ENCODE peak calls at places on chromosomes 1 and 21, in five cellular contexts. One of them, this sample, is unnamed.

GRCh38 chr1:179036844-179037465 is 11.3 kb downstream of the FAM20B start:
- DNase-seq in Peyer's patch: no peak
- DNase-seq in upper lobe of right lung: no peak
- DNase-seq in naive thymus-derived CD4-positive, alpha-beta T cell: peak; percentile 34
- DNase-seq in A549: no peak
- DNase-seq in this sample: no peak

GRCh38 chr1:109931189-109931672 is 20.6 kb downstream of the CSF1 start:
- DNase-seq in upper lobe of right lung: peak; percentile 86
- DNase-seq in A549: peak; percentile 80
- DNase-seq in naive thymus-derived CD4-positive, alpha-beta T cell: no peak
- DNase-seq in Peyer's patch: peak; percentile 72
- DNase-seq in this sample: no peak

GRCh38 chr1:20219991-20220390 is 33.7 kb upstream of the PLA2G2C start:
- DNase-seq in Peyer's patch: no peak
- DNase-seq in naive thymus-derived CD4-positive, alpha-beta T cell: no peak
- DNase-seq in A549: no peak
- DNase-seq in upper lobe of right lung: no peak
- DNase-seq in this sample: no peak

GRCh38 chr1:204809488-204809887 is 61.2 kb upstream of the NFASC start:
- DNase-seq in naive thymus-derived CD4-positive, alpha-beta T cell: no peak
- DNase-seq in Peyer's patch: no peak
- DNase-seq in upper lobe of right lung: no peak
- DNase-seq in A549: no peak
- DNase-seq in this sample: no peak

GRCh38 chr1:11806307-11806936 is 431 bp downstream of the CLCN6 start:
- DNase-seq in Peyer's patch: no peak
- DNase-seq in naive thymus-derived CD4-positive, alpha-beta T cell: no peak
- DNase-seq in upper lobe of right lung: no peak
- DNase-seq in A549: no peak
- DNase-seq in this sample: no peak

GRCh38 chr1:6491480-6491962 is at the start of gene PLEKHG5:
- DNase-seq in upper lobe of right lung: no peak
- DNase-seq in naive thymus-derived CD4-positive, alpha-beta T cell: no peak
- DNase-seq in Peyer's patch: no peak
- DNase-seq in A549: peak; percentile 51
- DNase-seq in this sample: no peak

GRCh38 chr1:34268311-34269042 is 91.8 kb downstream of the C1orf94 start:
- DNase-seq in Peyer's patch: no peak
- DNase-seq in A549: no peak
- DNase-seq in upper lobe of right lung: no peak
- DNase-seq in naive thymus-derived CD4-positive, alpha-beta T cell: no peak
- DNase-seq in this sample: no peak

GRCh38 chr1:17281775-17282181 is 26.2 kb upstream of the PADI4 start:
- DNase-seq in Peyer's patch: no peak
- DNase-seq in upper lobe of right lung: peak; percentile 46
- DNase-seq in naive thymus-derived CD4-positive, alpha-beta T cell: no peak
- DNase-seq in A549: no peak
- DNase-seq in this sample: no peak

GRCh38 chr1:46187106-46187869 is 10.9 kb downstream of the POMGNT1 start:
- DNase-seq in upper lobe of right lung: no peak
- DNase-seq in naive thymus-derived CD4-positive, alpha-beta T cell: no peak
- DNase-seq in Peyer's patch: peak; percentile 74
- DNase-seq in A549: no peak
- DNase-seq in this sample: no peak

GRCh38 chr1:186282466-186282865 is 92.6 kb downstream of the TPR start:
- DNase-seq in upper lobe of right lung: no peak
- DNase-seq in naive thymus-derived CD4-positive, alpha-beta T cell: no peak
- DNase-seq in A549: no peak
- DNase-seq in Peyer's patch: no peak
- DNase-seq in this sample: no peak

GRCh38 chr1:91809267-91809666 is 76.7 kb downstream of the TGFBR3 start:
- DNase-seq in A549: no peak
- DNase-seq in Peyer's patch: no peak
- DNase-seq in upper lobe of right lung: no peak
- DNase-seq in naive thymus-derived CD4-positive, alpha-beta T cell: no peak
- DNase-seq in this sample: no peak

GRCh38 chr21:33419538-33420123 is 16.4 kb downstream of the IFNGR2 start:
- DNase-seq in upper lobe of right lung: no peak
- DNase-seq in A549: peak; percentile 62
- DNase-seq in Peyer's patch: no peak
- DNase-seq in naive thymus-derived CD4-positive, alpha-beta T cell: no peak
- DNase-seq in this sample: no peak

GRCh38 chr21:36761685-36762084 is 62.8 kb downstream of the SIM2 start:
- DNase-seq in upper lobe of right lung: no peak
- DNase-seq in A549: no peak
- DNase-seq in Peyer's patch: no peak
- DNase-seq in naive thymus-derived CD4-positive, alpha-beta T cell: no peak
- DNase-seq in this sample: no peak

GRCh38 chr1:81155131-81155530 is 645.6 kb upstream of the ADGRL2 start:
- DNase-seq in naive thymus-derived CD4-positive, alpha-beta T cell: no peak
- DNase-seq in Peyer's patch: no peak
- DNase-seq in A549: no peak
- DNase-seq in upper lobe of right lung: no peak
- DNase-seq in this sample: no peak

GRCh38 chr1:99570486-99571089 is 75.3 kb upstream of the PALMD start:
- DNase-seq in A549: no peak
- DNase-seq in naive thymus-derived CD4-positive, alpha-beta T cell: no peak
- DNase-seq in upper lobe of right lung: no peak
- DNase-seq in Peyer's patch: no peak
- DNase-seq in this sample: no peak

GRCh38 chr1:108082741-108083562 is 117.2 kb downstream of the SLC25A24 start:
- DNase-seq in Peyer's patch: no peak
- DNase-seq in naive thymus-derived CD4-positive, alpha-beta T cell: peak; percentile 9
- DNase-seq in upper lobe of right lung: no peak
- DNase-seq in A549: no peak
- DNase-seq in this sample: no peak

GRCh38 chr21:44931137-44931500 is 8.7 kb upstream of the SLX9 start:
- DNase-seq in Peyer's patch: peak; percentile 89
- DNase-seq in naive thymus-derived CD4-positive, alpha-beta T cell: peak; percentile 20
- DNase-seq in A549: no peak
- DNase-seq in upper lobe of right lung: peak; percentile 82
- DNase-seq in this sample: no peak

GRCh38 chr1:199410462-199410861 is 617.0 kb upstream of the NR5A2 start:
- DNase-seq in Peyer's patch: no peak
- DNase-seq in upper lobe of right lung: no peak
- DNase-seq in A549: no peak
- DNase-seq in naive thymus-derived CD4-positive, alpha-beta T cell: no peak
- DNase-seq in this sample: no peak

GRCh38 chr1:6785721-6786505 is 659 bp downstream of the CAMTA1 start:
- DNase-seq in upper lobe of right lung: peak; percentile 77
- DNase-seq in A549: peak; percentile 10
- DNase-seq in Peyer's patch: peak; percentile 56
- DNase-seq in naive thymus-derived CD4-positive, alpha-beta T cell: peak; percentile 7
- DNase-seq in this sample: peak; percentile 56

GRCh38 chr21:39014751-39015150 is 168.5 kb downstream of the PSMG1 start:
- DNase-seq in naive thymus-derived CD4-positive, alpha-beta T cell: no peak
- DNase-seq in upper lobe of right lung: no peak
- DNase-seq in Peyer's patch: no peak
- DNase-seq in A549: peak; percentile 17
- DNase-seq in this sample: no peak

GRCh38 chr1:7223334-7224080 is 438.3 kb downstream of the CAMTA1 start:
- DNase-seq in naive thymus-derived CD4-positive, alpha-beta T cell: no peak
- DNase-seq in upper lobe of right lung: no peak
- DNase-seq in A549: peak; percentile 79
- DNase-seq in Peyer's patch: no peak
- DNase-seq in this sample: no peak

GRCh38 chr1:181127898-181128453 is 39.5 kb downstream of the IER5 start:
- DNase-seq in A549: peak; percentile 51
- DNase-seq in upper lobe of right lung: no peak
- DNase-seq in Peyer's patch: no peak
- DNase-seq in naive thymus-derived CD4-positive, alpha-beta T cell: no peak
- DNase-seq in this sample: no peak

GRCh38 chr1:53526451-53527101 is 67.4 kb downstream of the DMRTB1 start:
- DNase-seq in Peyer's patch: no peak
- DNase-seq in A549: no peak
- DNase-seq in naive thymus-derived CD4-positive, alpha-beta T cell: no peak
- DNase-seq in upper lobe of right lung: no peak
- DNase-seq in this sample: no peak

GRCh38 chr21:33403786-33404571 is 766 bp downstream of the IFNGR2 start:
- DNase-seq in upper lobe of right lung: peak; percentile 85
- DNase-seq in A549: no peak
- DNase-seq in naive thymus-derived CD4-positive, alpha-beta T cell: peak; percentile 25
- DNase-seq in Peyer's patch: peak; percentile 79
- DNase-seq in this sample: peak; percentile 14

GRCh38 chr21:41045534-41046268 is 122.3 kb upstream of the BACE2 start:
- DNase-seq in naive thymus-derived CD4-positive, alpha-beta T cell: no peak
- DNase-seq in A549: peak; percentile 6
- DNase-seq in upper lobe of right lung: no peak
- DNase-seq in Peyer's patch: no peak
- DNase-seq in this sample: no peak

GRCh38 chr1:34611571-34611970 is 143.3 kb upstream of the GJB5 start:
- DNase-seq in A549: no peak
- DNase-seq in upper lobe of right lung: no peak
- DNase-seq in naive thymus-derived CD4-positive, alpha-beta T cell: no peak
- DNase-seq in Peyer's patch: no peak
- DNase-seq in this sample: no peak

GRCh38 chr1:209755926-209756607 is at the start of gene TRAF3IP3:
- DNase-seq in Peyer's patch: peak; percentile 92
- DNase-seq in A549: no peak
- DNase-seq in upper lobe of right lung: no peak
- DNase-seq in naive thymus-derived CD4-positive, alpha-beta T cell: peak; percentile 86
- DNase-seq in this sample: peak; percentile 58

GRCh38 chr1:116265931-116266863 is 106.8 kb upstream of the ATP1A1 start:
- DNase-seq in Peyer's patch: no peak
- DNase-seq in upper lobe of right lung: no peak
- DNase-seq in naive thymus-derived CD4-positive, alpha-beta T cell: no peak
- DNase-seq in A549: no peak
- DNase-seq in this sample: no peak

GRCh38 chr1:171173069-171173468 is 12.0 kb upstream of the FMO2 start:
- DNase-seq in naive thymus-derived CD4-positive, alpha-beta T cell: no peak
- DNase-seq in Peyer's patch: no peak
- DNase-seq in upper lobe of right lung: no peak
- DNase-seq in A549: no peak
- DNase-seq in this sample: no peak

GRCh38 chr1:160739098-160739511 is at the start of gene SLAMF7:
- DNase-seq in upper lobe of right lung: no peak
- DNase-seq in A549: peak; percentile 10
- DNase-seq in Peyer's patch: peak; percentile 70
- DNase-seq in naive thymus-derived CD4-positive, alpha-beta T cell: no peak
- DNase-seq in this sample: no peak

GRCh38 chr1:150620919-150621318 is 8.5 kb downstream of the ENSA start:
- DNase-seq in naive thymus-derived CD4-positive, alpha-beta T cell: no peak
- DNase-seq in upper lobe of right lung: no peak
- DNase-seq in A549: no peak
- DNase-seq in Peyer's patch: no peak
- DNase-seq in this sample: no peak

GRCh38 chr1:117930484-117930883 is 945 bp downstream of the WDR3 start:
- DNase-seq in A549: no peak
- DNase-seq in Peyer's patch: no peak
- DNase-seq in naive thymus-derived CD4-positive, alpha-beta T cell: no peak
- DNase-seq in upper lobe of right lung: no peak
- DNase-seq in this sample: no peak

GRCh38 chr1:15090373-15090772 is 63.2 kb upstream of the TMEM51 start:
- DNase-seq in naive thymus-derived CD4-positive, alpha-beta T cell: peak; percentile 3
- DNase-seq in upper lobe of right lung: peak; percentile 94
- DNase-seq in A549: no peak
- DNase-seq in Peyer's patch: peak; percentile 87
- DNase-seq in this sample: no peak

DNA sequence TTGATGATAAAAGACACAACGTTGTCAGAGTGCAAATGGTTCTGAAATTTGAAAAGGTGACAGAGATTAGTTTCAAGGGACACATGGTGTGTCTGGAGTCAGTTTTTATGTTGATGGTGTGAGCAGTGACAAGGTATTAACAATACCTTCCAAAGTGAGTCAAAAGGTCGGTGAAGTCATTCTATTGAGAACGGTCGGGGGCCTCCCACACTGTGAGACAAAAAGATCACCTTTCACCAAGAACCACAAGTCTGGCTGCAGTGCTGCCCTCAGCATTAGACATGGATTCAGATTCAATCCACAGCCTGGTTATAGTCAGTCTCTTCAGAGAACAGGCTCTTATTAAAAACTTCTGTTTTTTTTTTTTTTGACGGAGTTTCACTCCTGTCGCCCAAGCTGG is 26.5 kb downstream of the ZNF124 start:
- DNase-seq in naive thymus-derived CD4-positive, alpha-beta T cell: no peak
- DNase-seq in A549: no peak
- DNase-seq in Peyer's patch: no peak
- DNase-seq in upper lobe of right lung: no peak
- DNase-seq in this sample: no peak
- H3K9me3 ChIP-seq in naive thymus-derived CD4-positive, alpha-beta T cell: peaks cover 31% of the 10 kb centered on the region
- H3K9me3 ChIP-seq in A549: peaks cover 97% of the 10 kb centered on the region
- H3K9me3 ChIP-seq in Peyer's patch: no peaks in the 10 kb centered on the region
- H3K9me3 ChIP-seq in upper lobe of right lung: peaks cover 64% of the 10 kb centered on the region
- H3K9me3 ChIP-seq in this sample: peaks cover 39% of the 10 kb centered on the region

DNA sequence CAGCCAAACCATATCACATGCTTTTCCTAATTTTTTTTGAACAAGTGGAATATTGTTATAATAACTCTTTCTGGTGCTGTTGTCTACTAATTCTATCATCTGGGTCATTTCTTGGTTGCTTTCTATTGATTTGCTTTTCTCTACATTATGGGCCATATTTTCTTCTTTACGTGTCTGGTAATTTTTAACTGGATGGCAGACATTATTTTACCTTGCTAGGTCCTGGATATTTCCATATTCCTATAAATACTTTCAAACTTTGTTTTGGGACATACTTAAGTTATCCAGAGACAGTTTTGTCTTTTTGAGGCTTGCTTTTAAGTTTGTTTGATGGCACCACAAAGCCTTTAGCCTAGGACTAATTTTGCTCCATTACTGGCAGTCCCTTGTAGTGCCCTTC is 11.3 kb downstream of the HS2ST1 start:
- DNase-seq in upper lobe of right lung: no peak
- DNase-seq in A549: no peak
- DNase-seq in Peyer's patch: no peak
- DNase-seq in naive thymus-derived CD4-positive, alpha-beta T cell: no peak
- DNase-seq in this sample: no peak
- H3K9me3 ChIP-seq in upper lobe of right lung: no peaks in the 10 kb centered on the region
- H3K9me3 ChIP-seq in A549: peaks cover 26% of the 10 kb centered on the region
- H3K9me3 ChIP-seq in Peyer's patch: no peaks in the 10 kb centered on the region
- H3K9me3 ChIP-seq in naive thymus-derived CD4-positive, alpha-beta T cell: peaks cover 10% of the 10 kb centered on the region
- H3K9me3 ChIP-seq in this sample: peaks cover 3% of the 10 kb centered on the region

DNA sequence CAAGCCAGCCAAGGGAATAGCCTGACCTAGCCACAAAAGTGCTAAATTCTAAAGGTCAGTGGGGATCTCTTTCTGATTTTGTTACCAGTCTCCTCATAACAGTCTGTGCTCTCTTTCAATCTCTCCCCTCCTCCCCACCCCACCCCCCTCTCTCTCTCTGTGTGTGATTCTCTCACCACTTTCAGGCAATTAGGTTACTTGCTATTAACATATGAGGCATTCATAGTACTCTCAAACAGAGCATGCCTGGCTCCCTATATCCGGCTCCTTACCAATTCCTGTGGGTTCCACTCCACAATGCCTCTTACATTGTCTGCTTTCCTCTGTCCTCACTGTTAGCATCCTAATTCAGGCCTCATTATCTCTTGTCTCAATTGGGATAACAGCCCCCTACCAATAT is 464.3 kb upstream of the DEPDC1 start:
- DNase-seq in naive thymus-derived CD4-positive, alpha-beta T cell: no peak
- DNase-seq in upper lobe of right lung: no peak
- DNase-seq in Peyer's patch: no peak
- DNase-seq in A549: no peak
- DNase-seq in this sample: no peak
- H3K9me3 ChIP-seq in naive thymus-derived CD4-positive, alpha-beta T cell: no peaks in the 10 kb centered on the region
- H3K9me3 ChIP-seq in upper lobe of right lung: no peaks in the 10 kb centered on the region
- H3K9me3 ChIP-seq in Peyer's patch: no peaks in the 10 kb centered on the region
- H3K9me3 ChIP-seq in A549: no peaks in the 10 kb centered on the region
- H3K9me3 ChIP-seq in this sample: no peaks in the 10 kb centered on the region

GRCh38 chr21:24160528-24160927 is 1446.8 kb downstream of the MRPL39 start:
- DNase-seq in Peyer's patch: no peak
- DNase-seq in A549: no peak
- DNase-seq in upper lobe of right lung: no peak
- DNase-seq in naive thymus-derived CD4-positive, alpha-beta T cell: no peak
- DNase-seq in this sample: no peak

GRCh38 chr21:24163539-24163938 is 1443.7 kb downstream of the MRPL39 start:
- DNase-seq in naive thymus-derived CD4-positive, alpha-beta T cell: no peak
- DNase-seq in Peyer's patch: no peak
- DNase-seq in A549: no peak
- DNase-seq in upper lobe of right lung: no peak
- DNase-seq in this sample: no peak
- H3K9me3 ChIP-seq in naive thymus-derived CD4-positive, alpha-beta T cell: no peaks in the 10 kb centered on the region
- H3K9me3 ChIP-seq in Peyer's patch: no peaks in the 10 kb centered on the region
- H3K9me3 ChIP-seq in A549: no peaks in the 10 kb centered on the region
- H3K9me3 ChIP-seq in upper lobe of right lung: no peaks in the 10 kb centered on the region
- H3K9me3 ChIP-seq in this sample: no peaks in the 10 kb centered on the region

This sample was measured in T-helper 17 cell.